ENCODE peak calls at places on chromosomes 16 and 17, in seven cellular contexts. O, A, V, J, S, M and N are unnamed samples.

GRCh38 chr16:31105677-31106213 is 2.4 kb upstream of the BCKDK start:
- DNase-seq in V (peak; percentile 46), O (peak; percentile 44), J (peak; percentile 27), A (peak; percentile 75), M (no peak), S (peak; percentile 95), N (peak; percentile 89)

GRCh38 chr17:82800885-82801284 is 38.9 kb downstream of the ZNF750 start:
- DNase-seq in S (no peak), O (no peak), A (no peak), V (no peak), J (no peak), M (no peak), N (no peak)

GRCh38 chr17:46986401-46986800 is 7.3 kb upstream of the RPRML start:
- DNase-seq in S (no peak), M (no peak), O (no peak), J (no peak), V (no peak), A (no peak), N (no peak)

GRCh38 chr16:424033-424622 is 1.3 kb upstream of the RAB11FIP3 start:
- DNase-seq in M (peak; percentile 79), O (peak; percentile 93), A (peak; percentile 79), J (peak; percentile 90), S (no peak), V (peak; percentile 98), N (no peak)

GRCh38 chr16:86906608-86907007 is 328.3 kb downstream of the FOXL1 start:
- DNase-seq in A (no peak), S (no peak), J (no peak), O (no peak), V (no peak), M (no peak), N (no peak)

GRCh38 chr17:72063756-72064461 is 56.9 kb upstream of the SOX9 start:
- DNase-seq in O (peak; percentile 54), M (no peak), J (no peak), S (no peak), V (no peak), A (no peak), N (no peak)

GRCh38 chr16:14415291-14415690 is 214.8 kb downstream of the PARN start:
- DNase-seq in O (no peak), A (no peak), J (no peak), M (no peak), V (no peak), S (no peak), N (no peak)

GRCh38 chr16:67843343-67843765 is 1.2 kb downstream of the THAP11 start:
- DNase-seq in O (no peak), J (no peak), S (no peak), A (no peak), V (peak; percentile 28), M (no peak), N (no peak)

GRCh38 chr17:57461082-57461481 is 204.8 kb downstream of the MSI2 start:
- DNase-seq in M (no peak), J (no peak), S (no peak), V (no peak), A (no peak), O (peak; percentile 65), N (no peak)

GRCh38 chr17:39080416-39081179 is 70.8 kb downstream of the PLXDC1 start:
- DNase-seq in A (no peak), V (peak; percentile 49), O (no peak), S (no peak), M (no peak), J (no peak), N (no peak)

GRCh38 chr17:82876602-82877391 is 37.0 kb upstream of the ZNF750 start:
- DNase-seq in J (peak; percentile 53), O (peak; percentile 91), V (peak; percentile 83), A (peak; percentile 70), S (peak; percentile 41), M (no peak), N (peak; percentile 32)

GRCh38 chr17:10888858-10889257 is 51.0 kb upstream of the PIRT start:
- DNase-seq in A (no peak), J (no peak), V (no peak), O (no peak), M (no peak), S (no peak), N (no peak)
- TF ChIP-seq CTCF in A (no peak), J (no peak), V (no peak), O (no peak), M (no peak), S (no peak), N (no peak)

DNA sequence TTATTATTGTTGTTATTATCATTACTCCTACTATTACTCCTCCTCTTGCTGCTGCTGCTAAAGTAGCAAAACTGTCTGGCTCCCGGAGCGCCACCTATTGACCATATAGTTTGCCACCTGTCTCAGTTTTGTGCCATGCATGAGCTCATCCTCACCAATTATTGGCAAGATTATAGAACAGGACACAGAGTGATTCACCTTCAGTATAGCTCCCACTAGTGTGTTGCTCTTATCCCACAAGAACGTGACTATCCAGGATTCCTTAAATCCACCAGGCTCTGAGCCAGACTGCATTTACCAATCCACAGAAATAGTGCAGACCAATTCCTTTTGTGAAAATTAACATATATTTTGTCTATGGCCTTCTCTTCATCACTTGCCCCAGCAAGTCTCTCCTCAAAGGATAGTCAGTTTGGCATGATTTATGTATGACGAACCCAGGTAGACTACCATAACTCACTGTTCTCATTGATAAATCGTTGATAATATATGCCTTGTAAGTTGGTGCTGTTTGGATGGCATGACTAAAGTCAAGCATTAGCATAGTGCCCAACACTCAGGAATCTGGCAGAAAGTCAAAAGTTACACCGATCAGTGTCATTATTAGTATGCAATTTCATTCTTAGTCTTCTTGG is 405.5 kb upstream of the HSBP1 start:
- DNase-seq in J (no peak), V (no peak), A (no peak), O (peak; percentile 49), M (no peak), S (peak; percentile 28), N (no peak)
- TF ChIP-seq CTCF in J (no peak), V (no peak), A (no peak), O (peak; percentile 23), M (no peak), S (no peak), N (no peak)

GRCh38 chr16:89565256-89565505 is 4.7 kb downstream of the RPL13 start:
- DNase-seq in M (no peak), V (no peak), J (no peak), O (peak; percentile 67), A (no peak), S (peak; percentile 52), N (no peak)

GRCh38 chr16:89567656-89568594 is 7.4 kb downstream of the RPL13 start:
- DNase-seq in O (no peak), V (no peak), M (no peak), J (no peak), S (no peak), A (no peak), N (no peak)

GRCh38 chr16:89563639-89564392 is 3.3 kb downstream of the RPL13 start:
- DNase-seq in V (no peak), O (no peak), S (no peak), M (no peak), J (no peak), A (no peak), N (no peak)

GRCh38 chr16:89564476-89565255 is 4.2 kb downstream of the RPL13 start:
- DNase-seq in A (no peak), V (no peak), M (no peak), O (peak; percentile 33), S (peak; percentile 58), J (no peak), N (no peak)

DNA sequence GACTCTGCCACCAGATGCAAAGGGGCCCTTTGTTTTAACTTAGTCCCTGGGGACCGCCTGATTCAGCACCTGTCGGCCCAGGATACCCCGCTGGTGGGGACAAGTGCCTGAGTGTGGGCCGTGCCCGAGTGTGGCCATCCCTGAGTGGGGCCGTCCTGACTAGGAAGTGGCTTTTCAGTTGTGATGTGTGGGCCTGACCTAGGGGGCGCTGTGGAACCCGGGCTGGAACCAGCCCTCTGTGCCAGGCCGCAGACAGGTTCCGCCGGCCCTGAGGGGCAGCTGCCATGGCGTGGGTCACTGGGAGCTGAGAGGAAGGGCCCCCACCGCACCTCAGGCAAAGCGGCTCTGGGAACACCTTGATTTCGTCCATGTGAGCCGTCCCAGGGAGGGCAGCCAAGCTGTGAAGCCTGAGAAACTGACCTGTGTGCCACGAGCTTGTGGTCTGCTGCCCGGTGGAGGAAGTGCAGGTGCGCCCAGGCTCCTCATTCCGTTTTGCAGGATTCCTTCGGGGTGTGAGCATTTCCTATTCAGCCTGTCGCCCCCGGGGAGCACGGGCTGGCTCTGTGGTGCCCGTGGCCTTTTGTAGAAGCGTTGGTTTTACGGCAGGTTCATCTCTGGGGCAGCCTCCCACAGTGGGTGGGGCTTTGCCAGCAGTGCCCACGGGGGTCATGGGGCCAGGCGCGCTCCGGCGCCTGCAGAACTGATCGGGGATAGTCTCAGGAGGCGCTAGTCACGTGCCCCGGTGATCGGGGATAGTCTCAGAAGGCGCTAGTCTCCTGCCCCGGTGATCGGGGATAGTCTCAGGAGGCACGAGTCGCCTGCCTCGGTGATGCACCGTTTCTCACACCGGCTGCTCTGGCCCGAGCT is 5.3 kb downstream of the RPL13 start:
- DNase-seq in S (peak; percentile 77), J (no peak), M (no peak), V (peak; percentile 50), O (peak; percentile 62), A (peak; percentile 30), N (peak; percentile 81)
- TF ChIP-seq CTCF in S (peak; percentile 85), J (peak; percentile 63), M (peak; percentile 83), V (peak; percentile 38), O (peak; percentile 53), A (no peak), N (peak; percentile 79)

GRCh38 chr17:80948961-80949450 is 42.6 kb upstream of the CHMP6 start:
- DNase-seq in V (no peak), J (no peak), A (no peak), O (no peak), M (no peak), S (peak; percentile 8), N (no peak)

GRCh38 chr17:80948091-80948960 is 43.3 kb upstream of the CHMP6 start:
- DNase-seq in M (no peak), V (peak; percentile 50), O (no peak), J (no peak), S (peak; percentile 11), A (no peak), N (no peak)

GRCh38 chr17:80951121-80952090 is 40.2 kb upstream of the CHMP6 start:
- DNase-seq in M (no peak), V (no peak), A (no peak), O (no peak), J (no peak), S (peak; percentile 8), N (no peak)

GRCh38 chr17:80950466-80951120 is 41.0 kb upstream of the CHMP6 start:
- DNase-seq in A (no peak), J (no peak), O (no peak), M (no peak), S (peak; percentile 5), V (no peak), N (no peak)

DNA sequence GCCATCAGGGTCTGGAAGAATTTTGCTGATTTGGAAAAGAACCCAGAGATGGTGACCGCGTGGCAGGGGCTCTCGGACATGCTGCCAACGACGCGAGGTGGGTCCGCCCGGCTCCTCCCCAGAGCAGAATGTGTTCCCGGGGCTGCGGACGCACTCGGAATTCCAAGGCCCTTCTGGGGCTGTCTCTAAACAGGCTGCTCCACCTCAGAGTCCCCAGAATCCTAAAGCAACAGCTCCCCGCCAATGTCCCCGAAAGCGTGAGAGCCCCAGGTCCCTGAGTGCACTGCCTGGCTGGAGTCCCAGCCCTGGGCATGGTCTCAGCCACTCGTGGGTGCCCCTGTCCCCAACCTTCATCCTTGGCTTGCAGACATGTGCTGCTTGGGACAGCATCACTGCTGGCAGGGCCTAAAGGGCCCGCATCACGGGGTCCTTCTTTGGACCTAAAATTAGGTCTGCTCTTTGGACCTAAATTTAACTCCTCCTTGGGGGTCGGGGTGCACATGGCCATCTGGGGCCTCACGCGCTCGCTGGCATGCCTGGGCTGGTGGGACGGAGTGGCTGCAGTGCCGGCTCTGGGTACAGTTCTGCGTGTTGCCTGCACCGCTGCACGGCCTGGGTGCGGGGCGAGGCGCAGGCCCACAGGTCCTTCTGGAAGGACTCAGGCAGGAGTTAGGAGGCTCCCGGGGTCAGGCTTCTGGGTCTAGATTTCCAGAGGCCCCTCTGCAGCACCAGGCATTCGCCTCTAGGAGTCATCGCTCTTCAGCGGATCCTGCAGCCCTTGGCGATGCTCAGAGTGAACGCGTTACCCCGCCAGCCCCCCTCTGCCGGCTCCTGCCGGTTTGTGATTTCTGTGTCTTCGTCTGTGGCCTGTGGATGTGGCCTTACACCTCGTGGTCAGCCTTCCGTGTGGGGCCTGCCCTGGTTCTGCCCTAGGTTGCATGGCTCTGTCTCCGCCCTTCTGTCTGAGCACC is 41.9 kb upstream of the CHMP6 start:
- DNase-seq in S (peak; percentile 61), A (no peak), O (no peak), J (no peak), V (no peak), M (no peak), N (no peak)
- TF ChIP-seq CTCF in S (peak; percentile 12), A (no peak), O (no peak), J (no peak), V (no peak), M (no peak), N (no peak)